ENCODE peak calls at places on chromosomes 12 and 14, in nine cellular contexts. W is GM12865; O is stimulated activated CD8-positive, alpha-beta memory T cell treated with anti-CD3 and anti-CD28 coated beads, Interleukin-2, amount 100 ng/mL, for 1 hour; P is activated CD4-positive, alpha-beta T cell treated with anti-CD3 and anti-CD28 coated beads, Interleukin-2, amount 50 U/mL, for 48 hours; C is WTC11; M is NCI-H2029 treated with DMSO at 0.1 percent for 48 hours; B is effector CD4-positive, alpha-beta T cell; H is left kidney; T is AG20443. J is an unnamed sample.

GRCh38 chr14:21965042-21965441 is 291.4 kb upstream of the OR4E1 start:
- DNase-seq in B (peak; percentile 9), O (no peak), P (peak; percentile 29), H (no peak), C (no peak), W (no peak), M (no peak), T (no peak), J (no peak)

GRCh38 chr12:56590237-56590830 is 39.8 kb downstream of the BAZ2A start:
- DNase-seq in T (no peak), M (no peak), B (no peak), C (peak; percentile 35), O (no peak), P (no peak), H (peak; percentile 29), W (peak; percentile 63), J (no peak)

GRCh38 chr12:40146800-40147797 is 41.2 kb upstream of the SLC2A13 start:
- DNase-seq in W (no peak), P (no peak), O (no peak), C (no peak), B (no peak), M (no peak), H (peak; percentile 56), T (no peak), J (no peak)

GRCh38 chr14:56120091-56120632 is 2.0 kb downstream of the PELI2 start:
- DNase-seq in W (no peak), H (peak; percentile 65), O (no peak), B (no peak), T (peak; percentile 20), P (no peak), M (peak; percentile 75), C (no peak), J (peak; percentile 32)

GRCh38 chr12:105418232-105418631 is 87.7 kb downstream of the C12orf75 start:
- DNase-seq in T (peak; percentile 94), W (no peak), P (no peak), H (peak; percentile 35), M (no peak), B (no peak), C (no peak), O (no peak), J (no peak)

GRCh38 chr12:103737881-103738280 is 103.2 kb downstream of the NT5DC3 start:
- DNase-seq in T (no peak), P (no peak), M (peak; percentile 38), O (no peak), W (no peak), B (no peak), H (no peak), C (no peak), J (no peak)

GRCh38 chr12:79991586-79991985 is 56.7 kb upstream of the PPP1R12A start:
- DNase-seq in C (no peak), T (no peak), H (no peak), W (no peak), O (no peak), M (no peak), B (no peak), P (no peak), J (no peak)

GRCh38 chr14:76654573-76654955 is 106.7 kb upstream of the VASH1 start:
- DNase-seq in P (no peak), O (no peak), H (peak; percentile 60), B (no peak), T (no peak), W (no peak), C (no peak), M (peak; percentile 43), J (peak; percentile 28)

GRCh38 chr14:39434401-39434800 is 2.2 kb upstream of the FBXO33 start:
- DNase-seq in W (no peak), T (no peak), P (no peak), B (no peak), C (no peak), H (no peak), O (no peak), M (no peak), J (no peak)

GRCh38 chr12:74586251-74586650 is 48.6 kb downstream of the ATXN7L3B start:
- DNase-seq in B (no peak), H (no peak), P (no peak), T (no peak), C (no peak), W (no peak), M (no peak), O (no peak), J (no peak)

GRCh38 chr14:105554022-105554421 is 27.6 kb downstream of the TMEM121 start:
- DNase-seq in H (no peak), P (no peak), W (no peak), M (no peak), O (no peak), C (no peak), B (no peak), T (no peak), J (no peak)

GRCh38 chr14:81137316-81137715 is 83.4 kb downstream of the GTF2A1 start:
- DNase-seq in W (no peak), T (peak; percentile 78), C (no peak), H (peak; percentile 1), B (no peak), O (no peak), P (no peak), M (no peak), J (no peak)

GRCh38 chr14:63542231-63542999 is 762 bp downstream of the PPP2R5E start:
- DNase-seq in H (peak; percentile 76), O (no peak), T (peak; percentile 44), M (no peak), C (peak; percentile 36), P (peak; percentile 13), W (no peak), B (peak; percentile 8), J (no peak)

GRCh38 chr12:62793256-62794217 is 141.4 kb downstream of the PPM1H start:
- DNase-seq in C (peak; percentile 86), T (peak; percentile 78), M (peak; percentile 73), B (peak; percentile 62), O (peak; percentile 50), P (peak; percentile 82), H (peak; percentile 89), W (peak; percentile 74), J (peak; percentile 54)

GRCh38 chr14:39739796-39740195 is 307.6 kb upstream of the FBXO33 start:
- DNase-seq in H (no peak), O (no peak), C (no peak), W (no peak), B (no peak), M (no peak), P (no peak), T (no peak), J (no peak)

GRCh38 chr12:116525418-116526001 is 33.7 kb upstream of the MAP1LC3B2 start:
- DNase-seq in B (no peak), M (no peak), O (no peak), W (no peak), C (no peak), T (peak; percentile 88), P (no peak), H (peak; percentile 92), J (no peak)

GRCh38 chr14:37596790-37597189 is 1.4 kb downstream of the TTC6 start:
- DNase-seq in P (no peak), O (no peak), H (no peak), C (no peak), T (no peak), B (no peak), W (no peak), M (peak; percentile 84), J (no peak)

GRCh38 chr12:128652136-128652751 is 171.5 kb downstream of the SLC15A4 start:
- DNase-seq in T (no peak), H (no peak), M (no peak), C (no peak), O (no peak), B (no peak), P (no peak), W (no peak), J (no peak)

GRCh38 chr12:22499445-22499844 is 44.9 kb downstream of the C2CD5 start:
- DNase-seq in C (no peak), O (no peak), B (no peak), M (no peak), H (no peak), P (no peak), W (no peak), T (no peak), J (no peak)

GRCh38 chr14:74955229-74955999 is at the start of gene PGF:
- DNase-seq in T (peak; percentile 90), M (no peak), O (no peak), C (peak; percentile 80), H (peak; percentile 84), P (peak; percentile 42), W (no peak), B (peak; percentile 10), J (peak; percentile 10)

GRCh38 chr12:85835810-85836715 is at the start of gene RASSF9:
- DNase-seq in P (no peak), W (peak; percentile 2), B (no peak), O (no peak), T (peak; percentile 73), H (peak; percentile 75), M (no peak), C (no peak), J (no peak)

GRCh38 chr12:44930972-44931600 is 55.0 kb upstream of the NELL2 start:
- DNase-seq in O (no peak), M (peak; percentile 34), B (peak; percentile 3), P (no peak), W (peak; percentile 36), H (peak; percentile 77), T (peak; percentile 45), C (no peak), J (peak; percentile 33)

GRCh38 chr12:120229583-120230325 is 28.8 kb upstream of the RPLP0 start:
- DNase-seq in B (no peak), H (peak; percentile 46), P (no peak), C (peak; percentile 40), M (no peak), T (peak; percentile 45), W (no peak), O (no peak), J (no peak)

GRCh38 chr14:32201816-32202467 is at the start of gene RNU6-7:
- DNase-seq in T (no peak), C (peak; percentile 30), P (peak; percentile 19), B (peak; percentile 4), M (peak; percentile 99), O (no peak), H (peak; percentile 85), W (peak; percentile 53), J (peak; percentile 68)

GRCh38 chr12:90024261-90024660 is 315.6 kb upstream of the ATP2B1 start:
- DNase-seq in T (peak; percentile 57), W (no peak), H (no peak), C (no peak), P (no peak), O (no peak), B (no peak), M (no peak), J (no peak)

GRCh38 chr12:38771871-38772270 is 133.5 kb downstream of the CPNE8 start:
- DNase-seq in H (no peak), W (peak; percentile 84), B (no peak), P (peak; percentile 21), C (no peak), T (no peak), M (no peak), O (no peak), J (no peak)

GRCh38 chr12:64780531-64781373 is 21.5 kb upstream of the GNS start:
- DNase-seq in B (no peak), T (peak; percentile 52), M (peak; percentile 32), W (peak; percentile 26), O (peak; percentile 3), C (peak; percentile 53), P (peak; percentile 22), H (peak; percentile 78), J (no peak)

GRCh38 chr12:118299791-118300460 is 72.8 kb downstream of the TAOK3 start:
- DNase-seq in M (no peak), B (no peak), P (no peak), O (no peak), C (no peak), H (no peak), W (no peak), T (no peak), J (no peak)

GRCh38 chr12:11882301-11883019 is 188.3 kb upstream of the BCL2L14 start:
- DNase-seq in O (no peak), C (no peak), T (no peak), M (no peak), B (no peak), W (no peak), H (no peak), P (no peak), J (peak; percentile 30)

GRCh38 chr12:11717533-11717961 is 68.1 kb downstream of the ETV6 start:
- DNase-seq in W (peak; percentile 66), C (no peak), B (no peak), P (no peak), T (no peak), M (no peak), O (no peak), H (peak; percentile 52), J (no peak)

GRCh38 chr12:111121840-111122239 is 201.5 kb upstream of the MYL2 start:
- DNase-seq in C (no peak), W (no peak), H (peak; percentile 65), O (no peak), B (no peak), P (no peak), M (no peak), T (no peak), J (no peak)